ENCODE peak calls at places on chromosomes 2 and 18, in six cellular contexts. One of them, this sample, is unnamed.

GRCh38 chr2:207394812-207395534 is 134.8 kb upstream of the CREB1 start:
- DNase-seq in right lobe of liver: no peak
- DNase-seq in transverse colon: no peak
- DNase-seq in testis: no peak
- DNase-seq in heart left ventricle: peak
- DNase-seq in IMR-90: peak
- DNase-seq in this sample: peak

GRCh38 chr2:33215299-33215698 is 261.1 kb upstream of the RASGRP3 start:
- DNase-seq in transverse colon: no peak
- DNase-seq in IMR-90: peak
- DNase-seq in heart left ventricle: peak
- DNase-seq in right lobe of liver: no peak
- DNase-seq in testis: no peak
- DNase-seq in this sample: no peak

GRCh38 chr18:57137847-57138246 is 9.0 kb upstream of the BOD1L2 start:
- DNase-seq in right lobe of liver: no peak
- DNase-seq in IMR-90: no peak
- DNase-seq in heart left ventricle: no peak
- DNase-seq in testis: no peak
- DNase-seq in transverse colon: no peak
- DNase-seq in this sample: no peak

GRCh38 chr2:176710657-176711197 is 441.5 kb downstream of the MTX2 start:
- DNase-seq in transverse colon: no peak
- DNase-seq in testis: no peak
- DNase-seq in IMR-90: no peak
- DNase-seq in heart left ventricle: peak
- DNase-seq in right lobe of liver: no peak
- DNase-seq in this sample: no peak

GRCh38 chr2:25286025-25286400 is 55.7 kb downstream of the DNMT3A start:
- DNase-seq in transverse colon: peak
- DNase-seq in right lobe of liver: no peak
- DNase-seq in IMR-90: no peak
- DNase-seq in testis: no peak
- DNase-seq in heart left ventricle: no peak
- DNase-seq in this sample: no peak

GRCh38 chr2:223148516-223148915 is 96.5 kb downstream of the KCNE4 start:
- DNase-seq in IMR-90: no peak
- DNase-seq in right lobe of liver: no peak
- DNase-seq in transverse colon: no peak
- DNase-seq in testis: no peak
- DNase-seq in heart left ventricle: no peak
- DNase-seq in this sample: no peak

GRCh38 chr18:1050012-1050657 is 145.5 kb downstream of the ADCYAP1 start:
- DNase-seq in testis: no peak
- DNase-seq in heart left ventricle: no peak
- DNase-seq in IMR-90: no peak
- DNase-seq in right lobe of liver: no peak
- DNase-seq in transverse colon: no peak
- DNase-seq in this sample: no peak

GRCh38 chr2:218856168-218856895 is 3.3 kb upstream of the WNT6 start:
- DNase-seq in testis: no peak
- DNase-seq in transverse colon: no peak
- DNase-seq in IMR-90: no peak
- DNase-seq in heart left ventricle: no peak
- DNase-seq in right lobe of liver: no peak
- DNase-seq in this sample: no peak

GRCh38 chr2:238220892-238221521 is 17.5 kb upstream of the ILKAP start:
- DNase-seq in testis: no peak
- DNase-seq in right lobe of liver: no peak
- DNase-seq in IMR-90: no peak
- DNase-seq in transverse colon: no peak
- DNase-seq in heart left ventricle: no peak
- DNase-seq in this sample: peak

GRCh38 chr2:105793230-105793975 is 48.7 kb downstream of the NCK2 start:
- DNase-seq in testis: no peak
- DNase-seq in transverse colon: no peak
- DNase-seq in right lobe of liver: no peak
- DNase-seq in IMR-90: no peak
- DNase-seq in heart left ventricle: no peak
- DNase-seq in this sample: no peak

GRCh38 chr2:171160119-171160629 is 519 bp downstream of the TLK1 start:
- DNase-seq in IMR-90: peak
- DNase-seq in heart left ventricle: peak
- DNase-seq in testis: peak
- DNase-seq in transverse colon: peak
- DNase-seq in right lobe of liver: peak
- DNase-seq in this sample: peak

GRCh38 chr18:56565059-56565458 is 73.3 kb downstream of the TXNL1 start:
- DNase-seq in testis: no peak
- DNase-seq in IMR-90: no peak
- DNase-seq in heart left ventricle: no peak
- DNase-seq in right lobe of liver: no peak
- DNase-seq in transverse colon: no peak
- DNase-seq in this sample: no peak

GRCh38 chr18:36249392-36249791 is 48.1 kb upstream of the FHOD3 start:
- DNase-seq in right lobe of liver: no peak
- DNase-seq in transverse colon: no peak
- DNase-seq in heart left ventricle: no peak
- DNase-seq in testis: no peak
- DNase-seq in IMR-90: no peak
- DNase-seq in this sample: no peak

GRCh38 chr2:191582355-191582754 is 95.6 kb upstream of the NABP1 start:
- DNase-seq in right lobe of liver: no peak
- DNase-seq in heart left ventricle: no peak
- DNase-seq in IMR-90: peak
- DNase-seq in transverse colon: no peak
- DNase-seq in testis: no peak
- DNase-seq in this sample: peak

GRCh38 chr2:237060518-237061312 is 25.0 kb upstream of the COPS8 start:
- DNase-seq in transverse colon: peak
- DNase-seq in right lobe of liver: no peak
- DNase-seq in testis: peak
- DNase-seq in heart left ventricle: no peak
- DNase-seq in IMR-90: peak
- DNase-seq in this sample: peak

GRCh38 chr2:235560345-235560744 is 66.5 kb downstream of the AGAP1 start:
- DNase-seq in heart left ventricle: no peak
- DNase-seq in transverse colon: no peak
- DNase-seq in right lobe of liver: no peak
- DNase-seq in testis: no peak
- DNase-seq in IMR-90: no peak
- DNase-seq in this sample: no peak

GRCh38 chr2:168515502-168515901 is 59.4 kb downstream of the CERS6 start:
- DNase-seq in testis: no peak
- DNase-seq in IMR-90: peak
- DNase-seq in heart left ventricle: no peak
- DNase-seq in right lobe of liver: no peak
- DNase-seq in transverse colon: no peak
- DNase-seq in this sample: no peak

GRCh38 chr2:41836944-41837343 is 210.9 kb upstream of the PKDCC start:
- DNase-seq in heart left ventricle: peak
- DNase-seq in right lobe of liver: no peak
- DNase-seq in transverse colon: peak
- DNase-seq in IMR-90: peak
- DNase-seq in testis: peak
- DNase-seq in this sample: no peak

GRCh38 chr18:8231316-8231715 is 377.9 kb upstream of the RAB12 start:
- DNase-seq in IMR-90: peak
- DNase-seq in heart left ventricle: no peak
- DNase-seq in testis: no peak
- DNase-seq in right lobe of liver: no peak
- DNase-seq in transverse colon: no peak
- DNase-seq in this sample: no peak
- TF ChIP-seq POLR2A in IMR-90: no peak
- TF ChIP-seq POLR2A in heart left ventricle: no peak
- TF ChIP-seq POLR2A in testis: no peak
- TF ChIP-seq POLR2A in right lobe of liver: no peak
- TF ChIP-seq POLR2A in transverse colon: no peak
- TF ChIP-seq POLR2A in this sample: no peak

GRCh38 chr2:98702127-98702802 is 28.7 kb downstream of the MGAT4A start:
- DNase-seq in IMR-90: no peak
- DNase-seq in heart left ventricle: peak
- DNase-seq in testis: peak
- DNase-seq in right lobe of liver: peak
- DNase-seq in transverse colon: peak
- DNase-seq in this sample: no peak
- TF ChIP-seq POLR2A in IMR-90: no peak
- TF ChIP-seq POLR2A in heart left ventricle: no peak
- TF ChIP-seq POLR2A in testis: no peak
- TF ChIP-seq POLR2A in right lobe of liver: no peak
- TF ChIP-seq POLR2A in transverse colon: peak
- TF ChIP-seq POLR2A in this sample: no peak

GRCh38 chr2:85888745-85889647 is at the start of gene ST3GAL5:
- DNase-seq in testis: peak
- DNase-seq in IMR-90: peak
- DNase-seq in right lobe of liver: peak
- DNase-seq in transverse colon: peak
- DNase-seq in heart left ventricle: peak
- DNase-seq in this sample: peak
- TF ChIP-seq POLR2A in testis: no peak
- TF ChIP-seq POLR2A in IMR-90: no peak
- TF ChIP-seq POLR2A in right lobe of liver: peak
- TF ChIP-seq POLR2A in transverse colon: peak
- TF ChIP-seq POLR2A in heart left ventricle: no peak
- TF ChIP-seq POLR2A in this sample: no peak

DNA sequence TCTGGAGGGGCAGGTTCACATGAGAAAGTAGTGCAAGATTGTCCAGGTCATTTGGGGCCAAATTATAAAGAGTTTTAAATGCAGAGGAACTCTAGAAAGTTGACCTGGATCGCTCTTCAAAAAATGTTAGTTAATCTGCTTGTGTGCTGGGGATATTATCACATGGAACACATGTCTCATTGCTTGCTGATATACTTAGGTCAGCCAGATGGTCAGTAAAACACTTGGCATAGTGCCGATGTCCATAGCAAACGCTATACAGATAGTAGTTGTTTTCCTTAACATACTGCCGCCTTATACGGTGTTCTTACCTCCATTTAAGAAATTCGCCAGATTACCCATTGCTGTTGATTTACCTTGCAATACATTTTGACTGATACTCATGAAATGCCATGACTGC is 103.4 kb upstream of the CWC22 start:
- DNase-seq in IMR-90: no peak
- DNase-seq in heart left ventricle: no peak
- DNase-seq in transverse colon: no peak
- DNase-seq in right lobe of liver: no peak
- DNase-seq in testis: no peak
- DNase-seq in this sample: no peak
- TF ChIP-seq POLR2A in IMR-90: no peak
- TF ChIP-seq POLR2A in heart left ventricle: no peak
- TF ChIP-seq POLR2A in transverse colon: no peak
- TF ChIP-seq POLR2A in right lobe of liver: no peak
- TF ChIP-seq POLR2A in testis: no peak
- TF ChIP-seq POLR2A in this sample: no peak

DNA sequence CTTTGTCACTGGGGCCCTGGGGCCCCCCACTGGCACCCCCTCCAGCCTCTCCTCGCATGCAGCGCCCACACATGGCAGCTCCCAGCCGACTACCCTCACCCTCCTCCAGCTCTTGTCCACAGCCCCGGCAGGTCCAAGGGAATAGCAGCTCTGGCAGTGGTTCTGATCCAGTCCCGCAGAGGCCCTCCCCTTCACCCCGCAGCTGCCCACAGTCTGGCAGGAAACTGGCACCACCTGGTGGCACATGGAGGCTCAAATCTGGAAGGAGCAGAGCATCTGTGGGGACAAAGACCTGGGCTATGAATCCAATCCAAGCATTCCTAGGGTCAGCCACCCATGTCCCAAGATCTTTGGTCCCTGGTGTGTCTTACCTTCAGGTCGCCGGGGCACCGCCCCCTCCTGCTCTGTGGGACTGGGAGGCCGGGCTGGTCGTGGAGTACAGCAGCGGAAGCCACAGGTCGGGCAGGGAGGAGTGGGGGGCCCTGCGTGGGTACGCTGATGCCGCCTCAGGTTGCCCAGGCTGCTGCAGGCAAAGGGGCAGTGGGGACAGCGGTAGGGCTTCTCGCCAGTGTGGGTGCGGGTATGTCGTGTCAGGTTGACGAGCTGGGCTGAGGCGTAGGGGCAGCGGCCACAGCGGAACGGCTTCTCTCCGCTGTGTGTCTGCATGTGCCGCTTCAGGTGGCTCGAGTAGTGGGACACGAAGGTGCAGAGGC is 2.3 kb downstream of the ZNF513 start:
- DNase-seq in transverse colon: no peak
- DNase-seq in IMR-90: no peak
- DNase-seq in testis: no peak
- DNase-seq in right lobe of liver: no peak
- DNase-seq in heart left ventricle: peak
- DNase-seq in this sample: no peak
- TF ChIP-seq POLR2A in transverse colon: no peak
- TF ChIP-seq POLR2A in IMR-90: no peak
- TF ChIP-seq POLR2A in testis: no peak
- TF ChIP-seq POLR2A in right lobe of liver: no peak
- TF ChIP-seq POLR2A in heart left ventricle: no peak
- TF ChIP-seq POLR2A in this sample: no peak

GRCh38 chr2:36662638-36663037 is 33.9 kb upstream of the VIT start:
- DNase-seq in transverse colon: no peak
- DNase-seq in testis: no peak
- DNase-seq in IMR-90: no peak
- DNase-seq in right lobe of liver: no peak
- DNase-seq in heart left ventricle: no peak
- DNase-seq in this sample: no peak

GRCh38 chr2:36663851-36664715 is 32.4 kb upstream of the VIT start:
- DNase-seq in IMR-90: peak
- DNase-seq in testis: peak
- DNase-seq in right lobe of liver: no peak
- DNase-seq in heart left ventricle: no peak
- DNase-seq in transverse colon: no peak
- DNase-seq in this sample: no peak

GRCh38 chr2:36659872-36660312 is 36.6 kb upstream of the VIT start:
- DNase-seq in heart left ventricle: no peak
- DNase-seq in transverse colon: no peak
- DNase-seq in testis: no peak
- DNase-seq in right lobe of liver: no peak
- DNase-seq in IMR-90: peak
- DNase-seq in this sample: no peak

GRCh38 chr2:36659218-36659617 is 37.3 kb upstream of the VIT start:
- DNase-seq in heart left ventricle: no peak
- DNase-seq in IMR-90: no peak
- DNase-seq in testis: no peak
- DNase-seq in right lobe of liver: no peak
- DNase-seq in transverse colon: no peak
- DNase-seq in this sample: no peak

GRCh38 chr2:36663314-36663713 is 33.2 kb upstream of the VIT start:
- DNase-seq in transverse colon: no peak
- DNase-seq in IMR-90: no peak
- DNase-seq in heart left ventricle: no peak
- DNase-seq in testis: no peak
- DNase-seq in right lobe of liver: no peak
- DNase-seq in this sample: no peak
- TF ChIP-seq POLR2A in transverse colon: no peak
- TF ChIP-seq POLR2A in IMR-90: no peak
- TF ChIP-seq POLR2A in heart left ventricle: no peak
- TF ChIP-seq POLR2A in testis: no peak
- TF ChIP-seq POLR2A in right lobe of liver: no peak
- TF ChIP-seq POLR2A in this sample: no peak